ENCODE peak calls at places on chromosome 5, in five cellular contexts. Q is RWPE1; C is CD4-positive, alpha-beta T cell; R is colonic mucosa; S is heart left ventricle. U is an unnamed sample.

GRCh38 chr5:87034562-87034961 is 233.1 kb upstream of the RASA1 start:
- DNase-seq in R (no peak), C (no peak), S (no peak), Q (no peak), U (no peak)

GRCh38 chr5:122145906-122146305 is 16.6 kb downstream of the ZNF474 start:
- DNase-seq in C (no peak), R (no peak), S (no peak), Q (no peak), U (no peak)

GRCh38 chr5:79547982-79548381 is 34.0 kb upstream of the HOMER1 start:
- DNase-seq in Q (peak), C (no peak), R (no peak), S (no peak), U (peak)

GRCh38 chr5:64818245-64818644 is 49.5 kb downstream of the CWC27 start:
- DNase-seq in Q (no peak), R (no peak), S (no peak), C (no peak), U (no peak)

GRCh38 chr5:67842806-67843205 is 372.8 kb upstream of the PIK3R1 start:
- DNase-seq in Q (peak), S (no peak), C (no peak), R (no peak), U (no peak)

GRCh38 chr5:84181093-84181492 is 203.6 kb downstream of the EDIL3 start:
- DNase-seq in S (peak), C (no peak), Q (no peak), R (no peak), U (no peak)

GRCh38 chr5:35919191-35919590 is 19.2 kb downstream of the CAPSL start:
- DNase-seq in C (no peak), Q (peak), R (no peak), S (no peak), U (no peak)

GRCh38 chr5:61735999-61736398 is 403.9 kb downstream of the ZSWIM6 start:
- DNase-seq in S (no peak), Q (no peak), C (no peak), R (no peak), U (no peak)

GRCh38 chr5:107557051-107557658 is 113.6 kb downstream of the EFNA5 start:
- DNase-seq in Q (peak), R (no peak), S (peak), C (no peak), U (no peak)

GRCh38 chr5:98904786-98905185 is 24.0 kb downstream of the CHD1 start:
- DNase-seq in C (no peak), Q (peak), S (no peak), R (no peak), U (no peak)

GRCh38 chr5:145682197-145682895 is 152.8 kb downstream of the PRELID2 start:
- DNase-seq in S (no peak), Q (no peak), C (no peak), R (no peak), U (no peak)

GRCh38 chr5:53335115-53335514 is 145.3 kb upstream of the FST start:
- DNase-seq in R (no peak), C (no peak), Q (no peak), S (no peak), U (no peak)

GRCh38 chr5:179975713-179976030 is 68.0 kb upstream of the TBC1D9B start:
- DNase-seq in R (no peak), S (no peak), Q (no peak), C (no peak), U (no peak)

GRCh38 chr5:68449380-68449779 is 233.8 kb downstream of the PIK3R1 start:
- DNase-seq in R (no peak), S (peak), Q (no peak), C (no peak), U (no peak)

GRCh38 chr5:169545762-169546161 is 37.8 kb upstream of the SPDL1 start:
- DNase-seq in S (no peak), Q (peak), R (no peak), C (no peak), U (peak)

GRCh38 chr5:73564644-73565165 is 734 bp downstream of the ANKRA2 start:
- DNase-seq in C (no peak), R (no peak), Q (peak), S (peak), U (no peak)

GRCh38 chr5:158463971-158464370 is 605.0 kb upstream of the CLINT1 start:
- DNase-seq in R (no peak), C (no peak), S (peak), Q (peak), U (no peak)

GRCh38 chr5:146883496-146883895 is 4.9 kb upstream of the PPP2R2B start:
- DNase-seq in S (no peak), R (no peak), C (no peak), Q (peak), U (peak)

GRCh38 chr5:179327026-179327735 is 18.1 kb downstream of the ADAMTS2 start:
- DNase-seq in Q (no peak), C (no peak), S (peak), R (no peak), U (no peak)

GRCh38 chr5:138874241-138874640 is 894 bp downstream of the LRRTM2 start:
- DNase-seq in R (no peak), C (no peak), S (no peak), Q (no peak), U (no peak)

GRCh38 chr5:160452721-160453263 is 31.1 kb downstream of the PTTG1 start:
- DNase-seq in R (no peak), Q (no peak), C (no peak), S (no peak), U (no peak)

GRCh38 chr5:5422819-5423515 is 490 bp downstream of the ICE1 start:
- DNase-seq in Q (peak), S (no peak), R (peak), C (no peak), U (no peak)

GRCh38 chr5:143723159-143723558 is 88.8 kb upstream of the HMHB1 start:
- DNase-seq in R (no peak), Q (no peak), S (no peak), C (no peak), U (no peak)

GRCh38 chr5:55220433-55221185 is 6.5 kb downstream of the MCIDAS start:
- DNase-seq in R (peak), S (no peak), C (no peak), Q (no peak), U (no peak)

GRCh38 chr5:88888799-88889164 is 5.8 kb upstream of the MEF2C start:
- DNase-seq in S (no peak), Q (no peak), R (no peak), C (no peak), U (no peak)

GRCh38 chr5:41369799-41370198 is 140.6 kb downstream of the PLCXD3 start:
- DNase-seq in R (no peak), Q (no peak), S (no peak), C (no peak), U (no peak)

GRCh38 chr5:113112435-113112834 is 135.8 kb downstream of the DCP2 start:
- DNase-seq in S (peak), R (no peak), C (no peak), Q (peak), U (no peak)

GRCh38 chr5:5239191-5239590 is 99.1 kb downstream of the ADAMTS16 start:
- DNase-seq in C (no peak), Q (no peak), R (no peak), S (no peak), U (no peak)

GRCh38 chr5:127562252-127562651 is 44.8 kb downstream of the PRRC1 start:
- DNase-seq in S (peak), Q (no peak), R (no peak), C (no peak), U (no peak)

GRCh38 chr5:82413302-82414042 is 135.3 kb upstream of the RPS23 start:
- DNase-seq in R (no peak), Q (peak), C (no peak), S (no peak), U (peak)

GRCh38 chr5:135100011-135100410 is 66.0 kb upstream of the PITX1 start:
- DNase-seq in C (no peak), Q (no peak), R (no peak), S (no peak), U (no peak)

GRCh38 chr5:76782444-76782843 is 36.4 kb upstream of the F2RL1 start:
- DNase-seq in R (no peak), S (no peak), C (no peak), Q (no peak), U (no peak)

GRCh38 chr5:83957188-83957587 is 236.5 kb upstream of the HAPLN1 start:
- DNase-seq in C (no peak), Q (no peak), R (no peak), S (no peak), U (no peak)

GRCh38 chr5:72300590-72301339 is 19.3 kb downstream of the MRPS27 start:
- DNase-seq in R (no peak), C (no peak), Q (no peak), S (no peak), U (no peak)

GRCh38 chr5:179793470-179794139 is at the start of gene LTC4S:
- DNase-seq in S (peak), C (peak), R (peak), Q (no peak), U (no peak)

GRCh38 chr5:169280286-169280685 is 20.7 kb downstream of the SLIT3 start:
- DNase-seq in C (no peak), R (no peak), Q (no peak), S (no peak), U (no peak)

GRCh38 chr5:1232780-1233179 is 7.6 kb downstream of the SLC6A18 start:
- DNase-seq in C (no peak), Q (no peak), R (no peak), S (no peak), U (no peak)

GRCh38 chr5:109611505-109611904 is 78.2 kb upstream of the MAN2A1 start:
- DNase-seq in R (no peak), C (no peak), S (no peak), Q (no peak), U (no peak)
- H3K27ac ChIP-seq in R (no peak), C (no peak), S (no peak), Q (no peak), U (no peak)

DNA sequence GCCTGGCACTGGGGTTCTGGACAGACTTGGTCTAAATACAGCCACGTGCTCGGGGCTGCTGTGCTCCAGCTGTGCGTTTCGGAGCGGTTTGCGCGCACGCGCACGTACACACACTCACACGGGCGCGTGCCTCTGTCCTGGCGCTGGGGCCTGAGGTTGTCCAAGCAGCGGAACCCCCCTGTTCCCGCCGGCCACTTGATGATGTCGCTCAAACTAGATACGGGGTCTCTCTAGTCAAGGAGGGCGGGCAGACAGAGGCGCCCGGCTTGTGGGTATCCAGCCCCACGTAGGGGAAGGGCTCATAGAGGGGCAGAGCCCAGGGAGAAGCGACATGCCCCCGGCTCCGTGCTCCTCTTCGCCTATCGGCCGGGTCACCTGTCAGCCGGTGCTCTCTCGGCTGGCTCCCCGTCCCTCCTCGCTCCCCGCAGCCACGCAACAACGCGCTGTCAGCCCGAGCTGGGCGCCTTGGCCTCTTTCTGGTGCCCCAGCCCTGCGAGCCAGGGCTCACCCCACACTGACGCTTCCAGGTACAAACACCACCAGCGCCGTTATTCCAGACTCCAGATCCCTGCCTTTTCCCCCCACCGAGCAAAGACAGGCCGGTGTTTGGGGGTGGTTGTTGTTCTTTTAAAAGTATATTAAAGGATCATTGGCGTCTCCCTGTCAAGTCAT is 8.8 kb downstream of the NR2F1-AS1 start:
- DNase-seq in Q (no peak), C (no peak), S (no peak), R (no peak), U (no peak)
- H3K27ac ChIP-seq in Q (no peak), C (no peak), S (no peak), R (no peak), U (no peak)

GRCh38 chr5:66012271-66012670 is 85.9 kb downstream of the ERBIN start:
- DNase-seq in S (no peak), C (no peak), R (no peak), Q (no peak), U (no peak)
- H3K27ac ChIP-seq in S (no peak), C (no peak), R (no peak), Q (no peak), U (no peak)

GRCh38 chr5:126446498-126447224 is 23.5 kb downstream of the GRAMD2B start:
- DNase-seq in C (no peak), R (peak), Q (peak), S (no peak), U (peak)
- H3K27ac ChIP-seq in C (peak), R (peak), Q (peak), S (no peak), U (peak)

GRCh38 chr5:149049371-149049781 is 13.5 kb downstream of the SH3TC2 start:
- DNase-seq in C (no peak), S (no peak), R (no peak), Q (no peak), U (no peak)
- H3K27ac ChIP-seq in C (no peak), S (no peak), R (no peak), Q (peak), U (no peak)